ENCODE peak calls at places on chromosomes 13 and 19, in ten cellular contexts. Z is EH; C is occipital lobe; S is upper lobe of right lung; O is CD8-positive, alpha-beta memory T cell; W is ACHN; R is anterior cingulate cortex; B is astrocyte; L is activated T-helper 1 cell treated with anti-CD3 and anti-CD28 coated beads, Interleukin-12 subunit alpha, Interleukin-12 subunit beta, Interleukin-2, Interleukin-4 antibody, amounts not matched to agents 30 ng/mL and 10 ng/mL and 1 ng/mL, durations not matched to agents 14 hours and 24 hours and 36 hours; Q is activated T-cell treated with anti-CD3 and anti-CD28 coated beads, Interleukin-2, amount 50 U/mL, for 24 hours. K is an unnamed sample.

GRCh38 chr19:13637664-13638063 is 126.7 kb upstream of the MRI1 start:
- DNase-seq in Z (peak; percentile 90), C (no peak), S (no peak), O (no peak), W (no peak), R (no peak), B (no peak), L (no peak), Q (no peak), K (no peak)

GRCh38 chr19:49987159-49987698 is 26.3 kb upstream of the SIGLEC11 start:
- DNase-seq in Z (peak; percentile 90), C (peak; percentile 17), S (peak; percentile 87), O (peak; percentile 87), W (peak; percentile 96), R (peak; percentile 61), B (peak; percentile 91), L (peak; percentile 77), Q (peak; percentile 81), K (peak; percentile 69)

GRCh38 chr13:66468656-66469055 is 761.5 kb downstream of the PCDH9 start:
- DNase-seq in Z (peak; percentile 53), C (no peak), S (no peak), O (no peak), W (no peak), R (no peak), B (peak; percentile 2), L (no peak), Q (no peak), K (no peak)

GRCh38 chr19:14536926-14537692 is 7.7 kb downstream of the TECR start:
- DNase-seq in Z (peak; percentile 52), C (no peak), S (peak; percentile 92), O (no peak), W (no peak), R (no peak), B (no peak), L (no peak), Q (peak; percentile 57), K (no peak)

GRCh38 chr19:52664461-52664860 is 26.3 kb upstream of the ZNF83 start:
- DNase-seq in Z (no peak), C (no peak), S (no peak), O (no peak), W (no peak), R (no peak), B (no peak), L (no peak), Q (no peak), K (no peak)

GRCh38 chr19:33622505-33622808 is 704 bp downstream of the CHST8 start:
- DNase-seq in Z (peak; percentile 3), C (no peak), S (no peak), O (no peak), W (no peak), R (no peak), B (no peak), L (no peak), Q (no peak), K (no peak)

GRCh38 chr13:110855363-110855762 is 59.5 kb downstream of the ANKRD10 start:
- DNase-seq in Z (no peak), C (no peak), S (no peak), O (no peak), W (no peak), R (no peak), B (no peak), L (no peak), Q (no peak), K (no peak)

GRCh38 chr13:96474158-96474606 is 384.3 kb downstream of the HS6ST3 start:
- DNase-seq in Z (no peak), C (no peak), S (no peak), O (no peak), W (no peak), R (no peak), B (no peak), L (no peak), Q (no peak), K (no peak)

GRCh38 chr13:51805313-51805712 is 1.4 kb upstream of the DHRS12 start:
- DNase-seq in Z (no peak), C (no peak), S (no peak), O (no peak), W (no peak), R (no peak), B (no peak), L (no peak), Q (no peak), K (no peak)

GRCh38 chr19:39032164-39032918 is at the start of gene FBXO27:
- DNase-seq in Z (no peak), C (peak; percentile 48), S (peak; percentile 72), O (no peak), W (peak; percentile 61), R (peak; percentile 56), B (no peak), L (no peak), Q (no peak), K (peak; percentile 52)

GRCh38 chr13:98506343-98507059 is 70.4 kb downstream of the STK24 start:
- DNase-seq in Z (no peak), C (no peak), S (peak; percentile 54), O (no peak), W (no peak), R (no peak), B (no peak), L (no peak), Q (no peak), K (no peak)

GRCh38 chr13:107807306-107808073 is 407.8 kb downstream of the LIG4 start:
- DNase-seq in Z (no peak), C (no peak), S (no peak), O (no peak), W (no peak), R (no peak), B (peak; percentile 39), L (no peak), Q (no peak), K (no peak)

GRCh38 chr13:79749985-79750551 is 269.1 kb downstream of the NDFIP2 start:
- DNase-seq in Z (peak; percentile 99), C (no peak), S (no peak), O (no peak), W (peak; percentile 94), R (no peak), B (peak; percentile 98), L (no peak), Q (no peak), K (no peak)

GRCh38 chr19:5038631-5039271 is 69.8 kb downstream of the KDM4B start:
- DNase-seq in Z (peak; percentile 51), C (no peak), S (no peak), O (no peak), W (peak; percentile 21), R (no peak), B (no peak), L (no peak), Q (peak; percentile 35), K (no peak)

GRCh38 chr19:23787106-23787505 is 28.4 kb upstream of the ZNF681 start:
- DNase-seq in Z (peak; percentile 27), C (no peak), S (no peak), O (no peak), W (no peak), R (no peak), B (no peak), L (no peak), Q (no peak), K (no peak)

GRCh38 chr19:47483200-47483599 is 819 bp downstream of the KPTN start:
- DNase-seq in Z (no peak), C (no peak), S (no peak), O (no peak), W (no peak), R (no peak), B (no peak), L (no peak), Q (no peak), K (no peak)

GRCh38 chr19:29564574-29565005 is 38.8 kb downstream of the VSTM2B start:
- DNase-seq in Z (no peak), C (no peak), S (no peak), O (no peak), W (no peak), R (no peak), B (no peak), L (no peak), Q (peak; percentile 36), K (no peak)